ENCODE peak calls at places on chromosome 13, in ten cellular contexts. Z, C, L, G, B, Y, W, N, K and X are unnamed samples.

GRCh38 chr13:113499936-113500335 is 9.4 kb upstream of the DCUN1D2 start:
- DNase-seq in W (no peak), K (peak; percentile 69), C (no peak), Z (peak; percentile 79), Y (no peak), L (no peak), B (no peak), G (no peak), N (no peak), X (no peak)

GRCh38 chr13:91406619-91407018 is 8.2 kb downstream of the GPC5 start:
- DNase-seq in K (peak; percentile 51), B (no peak), Z (peak; percentile 48), W (peak; percentile 21), G (peak; percentile 18), C (no peak), N (peak; percentile 71), L (no peak), Y (peak; percentile 22), X (no peak)

GRCh38 chr13:79799466-79799865 is 318.5 kb downstream of the NDFIP2 start:
- DNase-seq in W (peak; percentile 70), K (no peak), N (no peak), Y (no peak), G (no peak), B (no peak), Z (no peak), L (no peak), C (no peak), X (no peak)

GRCh38 chr13:45817833-45818232 is 33.7 kb downstream of the SIAH3 start:
- DNase-seq in C (no peak), G (no peak), Y (no peak), B (no peak), K (no peak), W (no peak), N (no peak), L (no peak), Z (no peak), X (no peak)

GRCh38 chr13:50387124-50387581 is 371.9 kb downstream of the KCNRG start:
- DNase-seq in Y (peak; percentile 30), G (peak; percentile 16), W (peak; percentile 37), B (peak; percentile 12), L (no peak), N (peak; percentile 43), K (peak; percentile 47), Z (peak; percentile 10), C (no peak), X (no peak)

GRCh38 chr13:89748716-89749115 is 1598.8 kb upstream of the MIR17HG start:
- DNase-seq in B (no peak), G (no peak), W (no peak), K (no peak), L (no peak), N (no peak), Z (no peak), Y (no peak), C (no peak), X (no peak)

GRCh38 chr13:112062619-112063308 is 4.2 kb upstream of the SOX1 start:
- DNase-seq in C (no peak), Z (no peak), G (no peak), L (no peak), Y (no peak), W (peak; percentile 76), B (no peak), N (no peak), K (no peak), X (no peak)

GRCh38 chr13:60448907-60449510 is 52.0 kb downstream of the TDRD3 start:
- DNase-seq in G (no peak), L (no peak), B (no peak), Y (peak; percentile 1), W (peak; percentile 24), N (peak; percentile 53), C (no peak), Z (peak; percentile 49), K (peak; percentile 65), X (no peak)

GRCh38 chr13:25783480-25784081 is 268.2 kb downstream of the SHISA2 start:
- DNase-seq in B (no peak), C (no peak), L (no peak), W (no peak), Y (no peak), G (no peak), N (no peak), Z (no peak), K (no peak), X (no peak)

GRCh38 chr13:65638572-65639168 is 1591.5 kb downstream of the PCDH9 start:
- DNase-seq in B (no peak), W (peak; percentile 0), N (peak; percentile 52), G (no peak), Z (peak; percentile 57), K (peak; percentile 48), L (no peak), Y (no peak), C (no peak), X (no peak)

GRCh38 chr13:43805071-43805468 is 18.3 kb upstream of the ENOX1 start:
- DNase-seq in N (peak; percentile 9), Z (peak; percentile 86), G (peak; percentile 3), L (no peak), C (no peak), K (peak; percentile 95), B (no peak), Y (peak; percentile 2), W (peak; percentile 34), X (no peak)

GRCh38 chr13:107600986-107601385 is 614.4 kb downstream of the LIG4 start:
- DNase-seq in L (no peak), Z (no peak), N (no peak), C (no peak), G (no peak), W (no peak), B (no peak), Y (no peak), K (no peak), X (no peak)